ENCODE peak calls at places on chromosomes 12 and 14, in four cellular contexts. F is stimulated activated CD4-positive, alpha-beta T cell treated with anti-CD3 and anti-CD28 coated beads, Interleukin-1b, Interleukin-23, amount 100 ng/mL, for 24 hours; N is neural crest cell; Z is pulmonary artery endothelial cell. B is an unnamed sample.

GRCh38 chr12:131987552-131987951 is 37.8 kb downstream of the EP400 start:
- DNase-seq in N (no peak), F (no peak), Z (no peak), B (no peak)

GRCh38 chr12:68919581-68920239 is 13.3 kb downstream of the CPM start:
- DNase-seq in Z (no peak), F (no peak), N (no peak), B (no peak)

GRCh38 chr12:49345840-49346658 is 639 bp upstream of the DNAJC22 start:
- DNase-seq in N (no peak), Z (no peak), F (no peak), B (no peak)

GRCh38 chr12:119178544-119179334 is at the start of gene HSPB8:
- DNase-seq in N (peak; percentile 30), Z (no peak), F (no peak), B (no peak)

GRCh38 chr12:86948851-86949250 is 692.7 kb upstream of the MGAT4C start:
- DNase-seq in F (no peak), Z (no peak), N (no peak), B (no peak)

GRCh38 chr12:114275937-114276785 is 129.8 kb downstream of the TBX5 start:
- DNase-seq in Z (no peak), F (no peak), N (no peak), B (no peak)

GRCh38 chr12:53750812-53751335 is 905 bp downstream of the CISTR start:
- DNase-seq in Z (no peak), N (no peak), F (no peak), B (no peak)

GRCh38 chr12:15856097-15856982 is 25.8 kb upstream of the STRAP start:
- DNase-seq in N (peak; percentile 54), F (no peak), Z (peak; percentile 32), B (peak; percentile 40)

GRCh38 chr12:124368421-124369032 is 73.6 kb downstream of the RFLNA start:
- DNase-seq in N (no peak), Z (no peak), F (no peak), B (no peak)

GRCh38 chr14:48325486-48325885 is 650.1 kb upstream of the MDGA2 start:
- DNase-seq in Z (no peak), F (no peak), N (no peak), B (no peak)

GRCh38 chr12:112165624-112166023 is 40.3 kb downstream of the TRAFD1 start:
- DNase-seq in N (no peak), F (no peak), Z (no peak), B (no peak)

GRCh38 chr14:50871914-50872732 is at the start of gene ABHD12B:
- DNase-seq in F (no peak), N (no peak), Z (no peak), B (no peak)